ENCODE peak calls at places on chromosomes 6 and 20, in five cellular contexts. One of them, this sample, is unnamed.

GRCh38 chr6:130018830-130019795 is 732 bp downstream of the L3MBTL3 start:
- DNase-seq in IMR-90: peak
- DNase-seq in neuronal stem cell: peak
- DNase-seq in mesenchymal stem cell: peak
- DNase-seq in trophoblast cell: peak
- DNase-seq in this sample: peak

GRCh38 chr6:143108278-143108677 is 47.6 kb downstream of the AIG1 start:
- DNase-seq in IMR-90: no peak
- DNase-seq in neuronal stem cell: no peak
- DNase-seq in mesenchymal stem cell: peak
- DNase-seq in trophoblast cell: no peak
- DNase-seq in this sample: no peak

GRCh38 chr6:156508923-156509322 is 268.3 kb upstream of the ARID1B start:
- DNase-seq in IMR-90: no peak
- DNase-seq in neuronal stem cell: no peak
- DNase-seq in mesenchymal stem cell: no peak
- DNase-seq in trophoblast cell: peak
- DNase-seq in this sample: no peak

GRCh38 chr6:16969699-16970695 is 131.9 kb upstream of the STMND1 start:
- DNase-seq in IMR-90: no peak
- DNase-seq in neuronal stem cell: no peak
- DNase-seq in mesenchymal stem cell: no peak
- DNase-seq in trophoblast cell: no peak
- DNase-seq in this sample: no peak

GRCh38 chr6:72952808-72953630 is 272.3 kb downstream of the KHDC1L start:
- DNase-seq in IMR-90: peak
- DNase-seq in neuronal stem cell: no peak
- DNase-seq in mesenchymal stem cell: peak
- DNase-seq in trophoblast cell: peak
- DNase-seq in this sample: no peak

GRCh38 chr6:33750244-33750991 is 3.7 kb upstream of the IP6K3 start:
- DNase-seq in IMR-90: no peak
- DNase-seq in neuronal stem cell: no peak
- DNase-seq in mesenchymal stem cell: peak
- DNase-seq in trophoblast cell: no peak
- DNase-seq in this sample: no peak

GRCh38 chr6:34745277-34746103 is 11.8 kb upstream of the SNRPC start:
- DNase-seq in IMR-90: peak
- DNase-seq in neuronal stem cell: no peak
- DNase-seq in mesenchymal stem cell: peak
- DNase-seq in trophoblast cell: peak
- DNase-seq in this sample: no peak

GRCh38 chr6:134896881-134897280 is 53.0 kb downstream of the ALDH8A1 start:
- DNase-seq in IMR-90: no peak
- DNase-seq in neuronal stem cell: no peak
- DNase-seq in mesenchymal stem cell: no peak
- DNase-seq in trophoblast cell: no peak
- DNase-seq in this sample: no peak

GRCh38 chr6:129679758-129680157 is 30.2 kb downstream of the ARHGAP18 start:
- DNase-seq in IMR-90: no peak
- DNase-seq in neuronal stem cell: no peak
- DNase-seq in mesenchymal stem cell: no peak
- DNase-seq in trophoblast cell: peak
- DNase-seq in this sample: no peak

GRCh38 chr6:85675030-85675819 is 32.5 kb upstream of the SYNCRIP start:
- DNase-seq in IMR-90: peak
- DNase-seq in neuronal stem cell: no peak
- DNase-seq in mesenchymal stem cell: peak
- DNase-seq in trophoblast cell: peak
- DNase-seq in this sample: peak

GRCh38 chr6:15969236-15969778 is 159.6 kb upstream of the MYLIP start:
- DNase-seq in IMR-90: no peak
- DNase-seq in neuronal stem cell: no peak
- DNase-seq in mesenchymal stem cell: no peak
- DNase-seq in trophoblast cell: peak
- DNase-seq in this sample: no peak

GRCh38 chr6:149147939-149148718 is 169.4 kb upstream of the TAB2 start:
- DNase-seq in IMR-90: no peak
- DNase-seq in neuronal stem cell: no peak
- DNase-seq in mesenchymal stem cell: no peak
- DNase-seq in trophoblast cell: peak
- DNase-seq in this sample: no peak

GRCh38 chr6:43702522-43703440 is 15.2 kb upstream of the MRPS18A start:
- DNase-seq in IMR-90: peak
- DNase-seq in neuronal stem cell: peak
- DNase-seq in mesenchymal stem cell: peak
- DNase-seq in trophoblast cell: peak
- DNase-seq in this sample: peak

DNA sequence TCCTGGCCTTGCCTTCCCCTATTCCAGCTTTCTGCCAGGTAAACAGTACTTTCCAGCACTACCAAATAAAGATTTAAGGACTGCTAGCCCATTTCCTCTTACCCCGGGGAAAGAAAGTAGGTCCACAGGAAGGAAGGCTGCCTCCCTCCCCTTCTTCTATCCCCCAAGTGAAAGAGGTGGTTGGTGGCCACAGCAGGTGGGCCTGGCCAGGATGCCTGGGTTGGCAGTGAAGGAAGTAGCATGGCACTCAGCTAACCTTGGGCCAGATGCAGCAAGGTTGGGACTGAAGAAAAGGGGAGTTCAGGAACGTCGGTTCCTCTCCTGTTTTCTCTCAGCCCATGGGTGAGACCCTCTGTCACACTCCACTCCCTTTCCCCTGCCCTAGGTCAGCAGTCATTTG is 8.9 kb downstream of the NFKBIL1 start:
- DNase-seq in IMR-90: no peak
- DNase-seq in neuronal stem cell: no peak
- DNase-seq in mesenchymal stem cell: no peak
- DNase-seq in trophoblast cell: no peak
- DNase-seq in this sample: no peak
- H2AFZ ChIP-seq in IMR-90: no peak
- H2AFZ ChIP-seq in neuronal stem cell: no peak
- H2AFZ ChIP-seq in mesenchymal stem cell: no peak
- H2AFZ ChIP-seq in trophoblast cell: no peak
- H2AFZ ChIP-seq in this sample: no peak

DNA sequence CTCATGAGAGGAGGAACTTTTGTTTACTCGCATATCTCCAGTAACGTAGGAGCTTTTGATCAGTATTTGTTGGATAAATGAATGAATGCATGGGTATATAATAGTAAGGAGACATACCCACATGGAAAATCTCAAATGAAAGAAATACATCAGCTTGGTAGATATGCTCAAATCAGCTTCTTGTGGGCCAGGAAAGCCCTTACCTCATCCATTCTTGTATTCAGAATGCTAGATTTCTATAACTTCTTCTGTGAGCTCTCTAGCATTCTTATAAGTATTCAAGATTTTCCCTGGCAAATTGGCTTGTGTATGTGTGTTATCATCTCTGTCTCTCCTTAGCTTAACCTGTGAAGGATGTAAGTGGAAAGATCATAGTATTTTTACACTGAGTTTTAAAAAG is 100.8 kb downstream of the OR2B2 start:
- DNase-seq in IMR-90: no peak
- DNase-seq in neuronal stem cell: no peak
- DNase-seq in mesenchymal stem cell: no peak
- DNase-seq in trophoblast cell: no peak
- DNase-seq in this sample: no peak
- H3K14ac ChIP-seq in IMR-90: no peak
- H3K14ac ChIP-seq in neuronal stem cell: no peak
- H3K14ac ChIP-seq in mesenchymal stem cell: no peak
- H3K14ac ChIP-seq in trophoblast cell: no peak
- H3K14ac ChIP-seq in this sample: no peak

DNA sequence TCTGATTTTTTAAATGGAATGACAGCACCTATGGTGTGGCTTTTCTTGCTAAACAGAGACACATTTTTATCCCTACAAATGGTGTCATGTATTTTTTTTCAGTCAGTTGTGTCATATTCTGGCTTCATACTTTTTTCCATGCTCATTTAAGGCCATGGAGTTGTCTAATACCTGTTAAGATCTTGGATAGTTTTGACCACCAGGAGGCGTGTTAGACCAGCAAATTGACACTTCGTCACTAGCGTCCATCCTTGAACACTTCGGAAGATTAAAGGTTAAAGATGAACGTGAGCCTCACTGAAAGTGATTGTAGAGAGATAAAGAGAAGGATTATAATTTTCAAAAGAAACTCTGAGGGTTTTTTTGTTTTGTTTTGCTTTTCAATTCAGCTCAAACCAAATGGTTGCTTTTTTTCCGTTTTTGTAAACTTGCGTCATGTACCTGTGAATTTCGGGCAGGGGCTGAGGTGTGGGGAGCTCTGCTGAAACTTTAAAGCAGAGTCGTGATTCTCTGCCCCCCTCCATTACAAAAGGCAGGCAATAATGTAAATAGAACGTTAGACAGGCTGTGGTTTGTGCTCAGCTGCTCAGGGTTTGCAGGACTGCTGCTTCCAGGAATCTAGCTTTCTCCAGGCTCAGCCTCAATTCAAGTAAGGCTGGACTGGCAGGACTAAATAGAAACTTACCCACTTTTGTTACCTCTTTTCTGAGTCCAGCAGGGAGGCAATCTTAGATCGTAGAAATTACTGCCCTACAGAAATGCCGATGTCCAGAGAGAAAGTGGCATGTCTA is 245.1 kb downstream of the FOXA2 start:
- DNase-seq in IMR-90: peak
- DNase-seq in neuronal stem cell: peak
- DNase-seq in mesenchymal stem cell: peak
- DNase-seq in trophoblast cell: peak
- DNase-seq in this sample: no peak
- H2AFZ ChIP-seq in IMR-90: no peak
- H2AFZ ChIP-seq in neuronal stem cell: no peak
- H2AFZ ChIP-seq in mesenchymal stem cell: no peak
- H2AFZ ChIP-seq in trophoblast cell: no peak
- H2AFZ ChIP-seq in this sample: no peak

GRCh38 chr20:62067547-62068260 is 2.0 kb upstream of the TAF4 start:
- DNase-seq in IMR-90: no peak
- DNase-seq in neuronal stem cell: no peak
- DNase-seq in mesenchymal stem cell: no peak
- DNase-seq in trophoblast cell: no peak
- DNase-seq in this sample: no peak

GRCh38 chr20:62064788-62065668 is 653 bp downstream of the TAF4 start:
- DNase-seq in IMR-90: no peak
- DNase-seq in neuronal stem cell: no peak
- DNase-seq in mesenchymal stem cell: no peak
- DNase-seq in trophoblast cell: peak
- DNase-seq in this sample: no peak

GRCh38 chr20:62066983-62067433 is 1.3 kb upstream of the TAF4 start:
- DNase-seq in IMR-90: no peak
- DNase-seq in neuronal stem cell: no peak
- DNase-seq in mesenchymal stem cell: no peak
- DNase-seq in trophoblast cell: peak
- DNase-seq in this sample: peak

GRCh38 chr20:62065669-62066338 is at the start of gene TAF4:
- DNase-seq in IMR-90: peak
- DNase-seq in neuronal stem cell: peak
- DNase-seq in mesenchymal stem cell: peak
- DNase-seq in trophoblast cell: peak
- DNase-seq in this sample: peak

GRCh38 chr20:62066339-62066982 is 780 bp upstream of the TAF4 start:
- DNase-seq in IMR-90: no peak
- DNase-seq in neuronal stem cell: peak
- DNase-seq in mesenchymal stem cell: peak
- DNase-seq in trophoblast cell: peak
- DNase-seq in this sample: peak
- H3K14ac ChIP-seq in IMR-90: peak
- H3K14ac ChIP-seq in neuronal stem cell: no peak
- H3K14ac ChIP-seq in mesenchymal stem cell: no peak
- H3K14ac ChIP-seq in trophoblast cell: peak
- H3K14ac ChIP-seq in this sample: peak

This sample was measured in H9.